ENCODE peak calls at places on chromosomes 11 and 22, in nine cellular contexts. O is AG04449; W is astrocyte of the cerebellum; J is osteoblast; V is B cell; N is neural progenitor cell; P is activated B cell treated with CpG ODN at 0.5 μM for 24 hours; G is foreskin keratinocyte; Y is activated CD8-positive, alpha-beta T cell treated with anti-CD3 and anti-CD28 coated beads for 36 hours. Z is an unnamed sample.

GRCh38 chr11:18329196-18329870 is 7.0 kb downstream of the GTF2H1 start:
- DNase-seq in O (no peak), W (no peak), J (no peak), V (no peak), N (no peak), P (no peak), G (no peak), Y (no peak), Z (peak; percentile 16)

GRCh38 chr11:69307421-69307820 is 13.5 kb downstream of the MYEOV start:
- DNase-seq in O (no peak), W (no peak), J (peak; percentile 66), V (no peak), N (no peak), P (peak; percentile 8), G (no peak), Y (no peak), Z (no peak)

GRCh38 chr22:35404176-35404575 is 4.2 kb downstream of the MCM5 start:
- DNase-seq in O (no peak), W (no peak), J (peak; percentile 58), V (no peak), N (no peak), P (no peak), G (no peak), Y (no peak), Z (no peak)

GRCh38 chr22:25702046-25702445 is 39.9 kb upstream of the MYO18B start:
- DNase-seq in O (no peak), W (peak; percentile 20), J (no peak), V (no peak), N (no peak), P (no peak), G (no peak), Y (no peak), Z (peak; percentile 31)

GRCh38 chr11:37657645-37658044 is 1059.6 kb upstream of the RAG2 start:
- DNase-seq in O (no peak), W (peak; percentile 18), J (peak; percentile 11), V (no peak), N (no peak), P (no peak), G (no peak), Y (no peak), Z (no peak)

GRCh38 chr11:20058749-20059458 is 101.4 kb downstream of the DBX1 start:
- DNase-seq in O (no peak), W (no peak), J (peak; percentile 47), V (no peak), N (no peak), P (no peak), G (peak; percentile 82), Y (no peak), Z (no peak)

GRCh38 chr11:24078056-24078455 is 418.8 kb upstream of the LUZP2 start:
- DNase-seq in O (no peak), W (no peak), J (no peak), V (no peak), N (no peak), P (no peak), G (no peak), Y (no peak), Z (no peak)

GRCh38 chr11:72735495-72736027 is 16.6 kb downstream of the ARAP1 start:
- DNase-seq in O (no peak), W (no peak), J (peak; percentile 83), V (no peak), N (no peak), P (no peak), G (no peak), Y (no peak), Z (no peak)

GRCh38 chr11:61956191-61957027 is 6.3 kb downstream of the BEST1 start:
- DNase-seq in O (no peak), W (no peak), J (no peak), V (no peak), N (no peak), P (no peak), G (no peak), Y (no peak), Z (no peak)

GRCh38 chr11:18791175-18792065 is at the start of gene PTPN5:
- DNase-seq in O (no peak), W (no peak), J (peak; percentile 71), V (no peak), N (peak; percentile 83), P (no peak), G (no peak), Y (no peak), Z (no peak)

GRCh38 chr22:19844423-19845368 is 10.0 kb downstream of the GNB1L start:
- DNase-seq in O (peak; percentile 28), W (no peak), J (peak; percentile 95), V (no peak), N (no peak), P (no peak), G (no peak), Y (peak; percentile 52), Z (no peak)
- TF ChIP-seq CTCF in O (peak; percentile 9), W (peak; percentile 26), J (no peak), V (no peak), N (no peak), P (no peak), G (peak; percentile 17), Y (no peak), Z (no peak)

GRCh38 chr22:41504397-41504796 is 35.5 kb downstream of the ACO2 start:
- DNase-seq in O (no peak), W (no peak), J (peak; percentile 97), V (no peak), N (no peak), P (no peak), G (peak; percentile 40), Y (no peak), Z (no peak)

GRCh38 chr22:41498322-41498721 is 29.4 kb downstream of the ACO2 start:
- DNase-seq in O (no peak), W (no peak), J (no peak), V (no peak), N (no peak), P (no peak), G (no peak), Y (no peak), Z (no peak)

GRCh38 chr22:41499624-41500280 is 30.8 kb downstream of the ACO2 start:
- DNase-seq in O (no peak), W (no peak), J (no peak), V (no peak), N (no peak), P (no peak), G (no peak), Y (no peak), Z (no peak)

GRCh38 chr22:41501209-41501608 is 32.3 kb downstream of the ACO2 start:
- DNase-seq in O (no peak), W (no peak), J (peak; percentile 92), V (peak; percentile 73), N (peak; percentile 44), P (no peak), G (no peak), Y (peak; percentile 46), Z (peak; percentile 65)

GRCh38 chr22:41500303-41500702 is 31.4 kb downstream of the ACO2 start:
- DNase-seq in O (no peak), W (no peak), J (no peak), V (no peak), N (no peak), P (no peak), G (no peak), Y (no peak), Z (no peak)
- TF ChIP-seq CTCF in O (no peak), W (no peak), J (no peak), V (no peak), N (no peak), P (no peak), G (no peak), Y (no peak), Z (no peak)

GRCh38 chr11:66311965-66312548 is 4.8 kb downstream of the CD248 start:
- DNase-seq in O (no peak), W (peak; percentile 75), J (peak; percentile 97), V (peak; percentile 96), N (peak; percentile 97), P (peak; percentile 98), G (peak; percentile 92), Y (peak; percentile 99), Z (peak; percentile 87)
- TF ChIP-seq CTCF in O (peak; percentile 90), W (peak; percentile 92), J (no peak), V (peak; percentile 99), N (peak; percentile 94), P (peak; percentile 95), G (peak; percentile 98), Y (peak; percentile 33), Z (peak; percentile 16)

DNA sequence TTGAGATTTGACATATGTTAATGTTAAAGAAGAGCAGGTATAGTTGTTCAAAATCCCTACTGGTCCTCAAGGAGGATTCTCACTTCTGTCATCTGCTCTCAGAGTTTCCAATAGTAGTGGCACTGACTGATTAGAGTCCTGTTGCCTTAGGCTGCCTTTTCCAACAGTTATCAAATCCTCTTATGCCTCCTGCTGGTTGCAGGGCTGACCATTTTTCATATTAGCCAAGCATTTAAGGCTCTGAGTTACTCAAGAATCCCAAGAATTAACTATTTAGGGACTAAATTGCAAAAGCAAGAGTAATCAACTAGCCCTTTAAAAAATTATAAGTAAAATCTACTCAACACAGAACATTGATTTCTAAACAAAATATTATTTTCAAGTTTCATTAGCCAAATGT is 212.0 kb upstream of the CHORDC1 start:
- DNase-seq in O (no peak), W (no peak), J (no peak), V (no peak), N (peak; percentile 8), P (no peak), G (no peak), Y (peak; percentile 4), Z (no peak)
- TF ChIP-seq CTCF in O (no peak), W (no peak), J (no peak), V (no peak), N (peak; percentile 25), P (no peak), G (no peak), Y (no peak), Z (peak; percentile 22)

GRCh38 chr11:64564947-64565889 is 25.8 kb upstream of the SLC22A12 start:
- DNase-seq in O (no peak), W (no peak), J (peak; percentile 62), V (no peak), N (peak; percentile 73), P (no peak), G (no peak), Y (no peak), Z (no peak)
- TF ChIP-seq CTCF in O (no peak), W (no peak), J (no peak), V (no peak), N (peak; percentile 54), P (no peak), G (peak; percentile 22), Y (no peak), Z (no peak)

GRCh38 chr11:101456812-101457211 is 127.0 kb downstream of the TRPC6 start:
- DNase-seq in O (no peak), W (no peak), J (no peak), V (no peak), N (no peak), P (no peak), G (no peak), Y (no peak), Z (no peak)
- TF ChIP-seq CTCF in O (no peak), W (peak; percentile 6), J (peak; percentile 50), V (peak; percentile 24), N (peak; percentile 52), P (no peak), G (peak; percentile 76), Y (no peak), Z (peak; percentile 14)

Z was measured in GM10248.